ENCODE peak calls at places on chromosomes 11 and 22, in four cellular contexts. P is body of pancreas, V is H1, Z is hepatocyte. D is an unnamed sample.

GRCh38 chr11:30155428-30155827 is 75.4 kb upstream of the FSHB start:
- DNase-seq in P (no peak), V (no peak), Z (no peak), D (no peak)

GRCh38 chr22:26746311-26746710 is 88.9 kb downstream of the MIAT start:
- DNase-seq in V (no peak), Z (no peak), P (no peak), D (no peak)

GRCh38 chr11:1837171-1838076 is 1.4 kb upstream of the TNNI2 start:
- DNase-seq in P (peak; percentile 71), V (peak; percentile 90), Z (peak; percentile 91), D (no peak)

GRCh38 chr22:39856588-39856987 is 37.0 kb downstream of the ENTHD1 start:
- DNase-seq in Z (peak; percentile 49), P (no peak), V (no peak), D (no peak)

GRCh38 chr11:44309483-44310197 is at the start of gene ALX4:
- DNase-seq in V (peak; percentile 77), P (peak; percentile 32), Z (peak; percentile 36), D (peak; percentile 51)

GRCh38 chr11:46413755-46414465 is 22.3 kb upstream of the CHRM4 start:
- DNase-seq in P (no peak), Z (peak; percentile 33), V (no peak), D (no peak)

GRCh38 chr11:64007160-64007628 is 21.0 kb downstream of the OTUB1 start:
- DNase-seq in Z (peak; percentile 52), V (peak; percentile 73), P (no peak), D (no peak)

GRCh38 chr22:40463727-40464126 is 93.3 kb downstream of the SGSM3 start:
- DNase-seq in Z (no peak), P (no peak), V (no peak), D (no peak)

GRCh38 chr11:107648247-107648646 is 57.3 kb downstream of the ELMOD1 start:
- DNase-seq in V (no peak), Z (no peak), P (no peak), D (no peak)

GRCh38 chr11:77188912-77189491 is 61.0 kb downstream of the MYO7A start:
- DNase-seq in Z (no peak), V (no peak), P (no peak), D (no peak)

GRCh38 chr11:64013141-64013896 is 22.4 kb upstream of the FLRT1 start:
- DNase-seq in Z (no peak), V (no peak), P (no peak), D (no peak)

GRCh38 chr22:46352691-46353386 is 17.3 kb downstream of the TRMU start:
- DNase-seq in V (no peak), P (peak; percentile 95), Z (peak; percentile 58), D (no peak)

GRCh38 chr11:22539851-22540376 is 85.7 kb downstream of the FANCF start:
- DNase-seq in V (no peak), P (peak; percentile 7), Z (peak; percentile 59), D (no peak)

GRCh38 chr11:67281552-67282150 is 7.5 kb upstream of the ANKRD13D start:
- DNase-seq in P (peak; percentile 4), Z (no peak), V (no peak), D (no peak)

GRCh38 chr22:41696714-41697113 is 2.6 kb upstream of the MEI1 start:
- DNase-seq in P (no peak), Z (no peak), V (no peak), D (no peak)

GRCh38 chr11:73257342-73258103 is 14.6 kb upstream of the P2RY6 start:
- DNase-seq in V (no peak), Z (no peak), P (no peak), D (peak; percentile 78)

GRCh38 chr11:11538277-11538960 is 83.4 kb downstream of the GALNT18 start:
- DNase-seq in V (no peak), P (peak; percentile 36), Z (peak; percentile 30), D (no peak)

GRCh38 chr11:35146074-35146521 is 7.1 kb downstream of the CD44 start:
- DNase-seq in Z (no peak), V (no peak), P (no peak), D (no peak)

GRCh38 chr11:35622070-35622469 is 3.8 kb downstream of the FJX1 start:
- DNase-seq in V (no peak), Z (no peak), P (no peak), D (peak; percentile 39)

GRCh38 chr22:35731321-35731720 is 13.6 kb downstream of the APOL5 start:
- DNase-seq in Z (no peak), V (no peak), P (no peak), D (no peak)

GRCh38 chr11:3198815-3199214 is 19.8 kb downstream of the MRGPRG start:
- DNase-seq in V (no peak), Z (no peak), P (no peak), D (no peak)

GRCh38 chr11:110524227-110524626 is 94.5 kb downstream of the FDX1 start:
- DNase-seq in V (no peak), P (no peak), Z (peak; percentile 26), D (peak; percentile 88)

GRCh38 chr11:132334769-132335280 is 964.4 kb downstream of the NTM start:
- DNase-seq in P (no peak), Z (no peak), V (no peak), D (no peak)

GRCh38 chr22:44680481-44680894 is 21.5 kb upstream of the PRR5 start:
- DNase-seq in Z (no peak), V (no peak), P (no peak), D (no peak)

GRCh38 chr11:111730031-111730430 is 36.2 kb downstream of the PPP2R1B start:
- DNase-seq in Z (no peak), V (no peak), P (no peak), D (no peak)

GRCh38 chr11:73570415-73571114 is 27.3 kb downstream of the FAM168A start:
- DNase-seq in V (no peak), P (no peak), Z (no peak), D (no peak)

GRCh38 chr22:20972014-20972797 is 5.2 kb downstream of the AIFM3 start:
- DNase-seq in V (no peak), P (no peak), Z (no peak), D (no peak)

GRCh38 chr11:61969838-61970452 is 2.5 kb upstream of the FTH1 start:
- DNase-seq in V (no peak), P (no peak), Z (no peak), D (peak; percentile 62)

GRCh38 chr11:60891103-60891741 is 15.2 kb downstream of the PRPF19 start:
- DNase-seq in V (no peak), P (no peak), Z (no peak), D (no peak)

GRCh38 chr11:75582935-75583709 is 21.1 kb downstream of the SERPINH1 start:
- DNase-seq in Z (peak; percentile 87), V (peak; percentile 88), P (peak; percentile 67), D (no peak)
- TF ChIP-seq CTCF in Z (peak; percentile 36), V (peak; percentile 39), P (peak; percentile 15), D (peak; percentile 53)

GRCh38 chr11:19050281-19050680 is 10.2 kb downstream of the MRGPRX2 start:
- DNase-seq in P (no peak), V (no peak), Z (no peak), D (no peak)

GRCh38 chr11:19055905-19056304 is 4.6 kb downstream of the MRGPRX2 start:
- DNase-seq in Z (no peak), V (no peak), P (no peak), D (no peak)

GRCh38 chr11:19049351-19049750 is 11.2 kb downstream of the MRGPRX2 start:
- DNase-seq in V (no peak), Z (no peak), P (no peak), D (no peak)

GRCh38 chr11:19055016-19055415 is 5.5 kb downstream of the MRGPRX2 start:
- DNase-seq in V (no peak), P (no peak), Z (no peak), D (no peak)

DNA sequence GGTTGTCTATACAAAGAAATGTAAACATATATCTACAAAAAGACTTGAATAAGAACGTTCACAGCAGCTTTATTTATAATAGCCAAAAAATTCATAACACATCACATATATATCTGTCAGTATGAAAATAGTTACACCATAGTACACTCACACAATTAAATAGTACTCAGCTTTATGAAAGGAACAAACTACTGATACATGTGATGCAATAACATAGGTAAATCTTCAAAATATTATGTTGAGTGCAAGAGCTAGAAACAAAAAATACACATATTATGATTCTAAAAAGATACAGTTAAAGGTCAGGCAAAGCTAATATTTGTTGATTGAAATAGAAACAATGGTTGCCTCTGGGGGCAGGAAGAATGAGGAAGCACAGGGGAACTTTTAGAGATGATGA is 6.6 kb downstream of the MRGPRX2 start:
- DNase-seq in Z (no peak), P (no peak), V (no peak), D (no peak)
- H3K27me3 ChIP-seq in Z (no peaks in the 10 kb centered on the region), P (no peaks in the 10 kb centered on the region), V (no peaks in the 10 kb centered on the region), D (peaks cover under 1% of the 10 kb centered on the region)

GRCh38 chr11:134261000-134261399 is 7.6 kb downstream of the ACAD8 start:
- DNase-seq in P (no peak), V (no peak), Z (no peak), D (no peak)

GRCh38 chr11:134258577-134258976 is 5.2 kb downstream of the ACAD8 start:
- DNase-seq in V (no peak), P (no peak), Z (no peak), D (no peak)

GRCh38 chr11:134260503-134260902 is 7.1 kb downstream of the ACAD8 start:
- DNase-seq in P (no peak), V (no peak), Z (no peak), D (no peak)

GRCh38 chr11:134264966-134265365 is 11.2 kb upstream of the GLB1L3 start:
- DNase-seq in V (no peak), Z (no peak), P (no peak), D (no peak)

DNA sequence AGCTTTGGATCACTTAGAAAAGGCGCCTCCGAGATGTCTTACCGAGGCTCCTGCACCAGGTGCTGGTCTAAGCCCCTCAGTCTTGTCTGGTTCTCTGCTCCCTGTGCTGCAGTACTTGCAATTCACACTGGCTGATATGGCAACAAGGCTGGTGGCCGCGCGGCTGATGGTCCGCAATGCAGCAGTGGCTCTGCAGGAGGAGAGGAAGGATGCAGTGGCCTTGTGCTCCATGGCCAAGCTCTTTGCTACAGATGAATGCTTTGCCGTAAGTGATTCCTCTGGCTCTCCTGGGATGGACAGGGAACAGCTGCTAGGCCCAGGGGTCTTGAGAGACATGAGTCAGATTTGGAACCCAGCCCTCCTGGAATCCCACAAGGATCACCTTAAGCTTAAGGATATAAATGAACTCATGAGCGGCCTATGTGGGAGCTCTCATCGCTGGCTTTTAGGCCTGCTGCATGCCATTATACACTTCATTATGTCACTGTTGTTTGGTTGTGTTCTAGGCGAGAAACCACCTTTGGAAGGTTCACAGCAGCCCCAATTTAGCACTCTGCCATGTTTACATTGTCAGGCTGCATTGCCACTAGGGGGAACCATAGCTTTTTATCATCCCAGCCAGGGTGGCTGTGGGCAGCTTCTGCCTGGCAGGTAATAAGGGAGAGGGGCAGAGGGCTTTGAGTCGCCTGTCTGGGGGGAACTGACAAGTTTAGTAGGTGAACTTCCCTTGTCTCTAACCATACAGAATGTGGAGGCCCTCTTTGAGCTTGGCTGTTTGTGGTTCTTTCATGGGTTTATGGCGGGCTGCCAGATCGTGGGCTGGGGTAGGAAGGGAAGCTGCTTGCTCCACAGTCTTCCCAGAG is 8.5 kb downstream of the ACAD8 start:
- DNase-seq in V (peak; percentile 72), Z (peak; percentile 42), P (peak; percentile 37), D (no peak)
- TF ChIP-seq CTCF in V (peak; percentile 76), Z (peak; percentile 41), P (peak; percentile 16), D (peak; percentile 60)

GRCh38 chr11:79438631-79439429 is 2.0 kb downstream of the TENM4 start:
- DNase-seq in V (peak; percentile 73), P (peak; percentile 30), Z (peak; percentile 61), D (no peak)

GRCh38 chr11:79439893-79440450 is 858 bp downstream of the TENM4 start:
- DNase-seq in Z (peak; percentile 62), V (peak; percentile 82), P (no peak), D (no peak)

GRCh38 chr11:79440451-79441158 is at the start of gene TENM4:
- DNase-seq in P (peak; percentile 50), V (peak; percentile 69), Z (peak; percentile 91), D (no peak)

GRCh38 chr11:79437981-79438630 is 2.7 kb downstream of the TENM4 start:
- DNase-seq in P (no peak), Z (peak; percentile 21), V (no peak), D (no peak)

GRCh38 chr11:79439430-79439892 is 1.4 kb downstream of the TENM4 start:
- DNase-seq in P (no peak), Z (peak; percentile 27), V (no peak), D (no peak)
- H3K27me3 ChIP-seq in P (no peaks in the 10 kb centered on the region), Z (peaks cover 49% of the 10 kb centered on the region), V (peaks cover 61% of the 10 kb centered on the region), D (peaks cover 2% of the 10 kb centered on the region)